ENCODE peak calls at places on chromosomes 6 and 20, in four cellular contexts. H, T, R and S are unnamed samples.

GRCh38 chr20:59825944-59826759 is 107.3 kb downstream of the SYCP2 start:
- DNase-seq in H (no peak), T (peak; percentile 59), R (no peak), S (no peak)

GRCh38 chr6:108723594-108723993 is 124.6 kb upstream of the ARMC2 start:
- DNase-seq in H (no peak), T (no peak), R (no peak), S (no peak)

GRCh38 chr6:1607236-1607556 is 2.5 kb upstream of the FOXC1 start:
- DNase-seq in H (no peak), T (no peak), R (no peak), S (no peak)

GRCh38 chr6:138999949-139000725 is 12.1 kb upstream of the REPS1 start:
- DNase-seq in H (no peak), T (no peak), R (no peak), S (no peak)

GRCh38 chr6:156910011-156910334 is 132.8 kb downstream of the ARID1B start:
- DNase-seq in H (no peak), T (no peak), R (no peak), S (no peak)

GRCh38 chr6:36998723-36999466 is 6.6 kb upstream of the FGD2 start:
- DNase-seq in H (no peak), T (peak; percentile 37), R (no peak), S (no peak)

GRCh38 chr20:21653628-21654027 is 51.8 kb upstream of the PAX1 start:
- DNase-seq in H (no peak), T (no peak), R (no peak), S (no peak)

GRCh38 chr6:14130431-14131075 is 13.0 kb downstream of the CD83 start:
- DNase-seq in H (no peak), T (no peak), R (no peak), S (no peak)

GRCh38 chr20:2697768-2698167 is 5.2 kb downstream of the EBF4 start:
- DNase-seq in H (no peak), T (peak; percentile 53), R (no peak), S (no peak)

GRCh38 chr20:21490105-21490504 is 23.8 kb downstream of the NKX2-2 start:
- DNase-seq in H (no peak), T (no peak), R (no peak), S (no peak)

GRCh38 chr6:11900662-11901598 is 111.2 kb upstream of the HIVEP1 start:
- DNase-seq in H (no peak), T (no peak), R (no peak), S (no peak)

GRCh38 chr6:118812972-118813371 is 81.0 kb upstream of the ASF1A start:
- DNase-seq in H (no peak), T (no peak), R (no peak), S (no peak)

GRCh38 chr6:116371384-116372209 is 850 bp downstream of the DSE start:
- DNase-seq in H (peak; percentile 15), T (peak; percentile 88), R (peak; percentile 81), S (peak; percentile 71)

GRCh38 chr6:71091167-71091566 is 134.3 kb upstream of the B3GAT2 start:
- DNase-seq in H (no peak), T (no peak), R (no peak), S (no peak)

GRCh38 chr6:143336446-143337152 is 113.9 kb downstream of the ADAT2 start:
- DNase-seq in H (no peak), T (no peak), R (no peak), S (no peak)

GRCh38 chr6:16168858-16169257 is 40.0 kb downstream of the MYLIP start:
- DNase-seq in H (no peak), T (no peak), R (no peak), S (no peak)

GRCh38 chr20:57475388-57476072 is 49.4 kb downstream of the CTCFL start:
- DNase-seq in H (no peak), T (no peak), R (no peak), S (no peak)

GRCh38 chr6:134990262-134990661 is 40.4 kb upstream of the ALDH8A1 start:
- DNase-seq in H (no peak), T (no peak), R (no peak), S (no peak)

GRCh38 chr6:110125361-110125760 is 54.1 kb downstream of the WASF1 start:
- DNase-seq in H (no peak), T (no peak), R (no peak), S (no peak)

GRCh38 chr20:3935956-3936340 is 46.8 kb downstream of the PANK2 start:
- DNase-seq in H (no peak), T (no peak), R (no peak), S (no peak)

GRCh38 chr6:31116661-31117385 is 2.2 kb downstream of the PSORS1C1 start:
- DNase-seq in H (no peak), T (peak; percentile 69), R (no peak), S (no peak)

GRCh38 chr6:27720607-27721580 is 191.3 kb downstream of the OR2B2 start:
- DNase-seq in H (no peak), T (no peak), R (no peak), S (peak; percentile 19)

GRCh38 chr6:89927788-89928565 is 33.7 kb downstream of the GJA10 start:
- DNase-seq in H (no peak), T (no peak), R (no peak), S (no peak)

GRCh38 chr6:137489410-137490371 is 4.5 kb downstream of the OLIG3 start:
- DNase-seq in H (no peak), T (no peak), R (no peak), S (no peak)

GRCh38 chr6:32192608-32193039 is at the start of gene GPSM3:
- DNase-seq in H (no peak), T (peak; percentile 95), R (peak; percentile 77), S (no peak)

GRCh38 chr20:45506927-45507820 is 8.2 kb downstream of the SPINT3 start:
- DNase-seq in H (no peak), T (no peak), R (no peak), S (no peak)

DNA sequence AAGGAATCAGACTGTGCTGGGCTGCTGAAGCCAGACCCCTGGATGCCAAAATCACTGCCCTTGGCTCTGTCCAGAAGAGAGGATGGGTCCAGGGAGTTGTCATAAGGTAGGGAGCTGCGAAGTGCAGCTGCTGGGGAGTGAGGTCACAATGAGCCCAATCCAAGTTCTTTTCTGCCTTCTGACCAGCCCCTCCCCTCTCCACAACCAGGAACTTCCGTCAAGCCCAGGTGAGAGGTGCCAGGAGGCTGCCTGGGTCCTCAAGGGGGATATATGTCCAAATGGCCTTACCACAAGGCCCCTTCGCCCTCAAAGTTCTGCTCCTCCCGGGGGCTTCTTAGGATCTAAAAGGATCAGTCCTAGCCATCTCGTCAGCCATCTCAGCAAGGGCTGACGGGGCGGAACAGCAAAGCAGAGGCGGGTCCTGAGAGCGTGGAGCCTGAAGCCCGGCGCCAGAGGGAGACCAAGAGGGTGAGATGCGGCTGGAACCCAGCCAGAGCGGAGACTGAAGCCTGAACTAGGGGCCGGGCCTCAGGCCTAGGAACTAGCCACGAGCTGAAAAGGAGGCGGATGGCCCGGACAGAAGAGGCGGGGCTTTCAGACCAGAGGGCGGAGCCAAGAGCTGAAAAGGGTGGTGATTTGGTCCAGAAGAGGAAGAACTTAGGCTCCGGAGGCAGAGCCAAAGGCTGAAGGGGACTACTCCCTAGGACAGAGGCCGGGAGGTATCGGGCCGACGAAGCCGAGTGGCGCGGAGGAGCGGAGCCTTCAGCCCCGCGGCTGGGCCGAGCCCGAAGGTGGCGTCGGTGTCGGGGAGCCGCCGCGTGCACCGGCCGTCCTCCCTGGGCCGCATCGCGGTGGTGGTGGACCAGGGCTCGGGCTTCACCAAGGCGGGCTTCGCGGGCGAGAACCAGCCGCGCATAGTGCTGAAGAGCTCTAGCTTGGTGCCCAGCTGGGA is at the start of gene ACTL10:
- DNase-seq in H (peak; percentile 80), T (peak; percentile 97), R (peak; percentile 99), S (no peak)
- TF ChIP-seq POLR2A in H (peak; percentile 58), T (no peak), R (peak; percentile 97), S (no peak)

GRCh38 chr6:17394192-17394611 is 807 bp downstream of the CAP2 start:
- DNase-seq in H (no peak), T (no peak), R (peak; percentile 37), S (peak; percentile 76)
- TF ChIP-seq POLR2A in H (no peak), T (no peak), R (no peak), S (peak; percentile 18)

DNA sequence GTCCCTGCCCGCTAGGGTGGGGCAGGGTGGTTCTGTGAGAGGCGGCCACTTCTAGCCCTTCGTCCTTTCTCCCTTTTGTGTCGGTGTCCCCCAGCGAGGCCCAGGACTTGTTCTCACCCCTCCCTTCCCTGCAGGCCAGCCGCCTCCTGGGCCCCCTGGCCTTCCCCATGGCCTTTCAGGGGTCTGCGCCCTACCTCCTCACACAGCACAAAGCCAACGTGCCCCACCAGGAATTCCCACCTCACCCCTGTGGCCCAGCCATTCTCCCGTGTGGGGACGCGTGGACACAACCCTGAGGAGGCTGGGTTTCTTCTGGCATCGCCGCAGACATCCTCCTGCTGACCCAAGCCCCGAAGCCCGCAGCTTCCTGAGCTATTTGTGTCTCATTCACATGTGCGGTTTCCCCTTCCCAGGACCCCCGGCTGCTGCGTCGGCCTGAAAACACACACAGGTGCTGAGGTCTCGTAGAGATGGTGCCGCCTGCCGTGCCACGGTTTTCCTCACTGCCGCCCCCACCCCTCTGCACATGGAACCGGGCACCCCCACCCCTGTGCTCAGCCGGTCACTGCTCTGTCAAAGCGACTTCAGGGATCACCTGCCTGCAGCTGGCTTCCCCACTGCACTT is 375.8 kb downstream of the CDH4 start:
- DNase-seq in H (no peak), T (no peak), R (no peak), S (no peak)
- TF ChIP-seq POLR2A in H (no peak), T (no peak), R (no peak), S (no peak)

GRCh38 chr6:57303931-57304681 is 13.3 kb upstream of the PRIM2 start:
- DNase-seq in H (no peak), T (no peak), R (no peak), S (no peak)

GRCh38 chr6:57306273-57306672 is 11.2 kb upstream of the PRIM2 start:
- DNase-seq in H (no peak), T (no peak), R (no peak), S (no peak)

GRCh38 chr6:57302477-57302876 is 15.0 kb upstream of the PRIM2 start:
- DNase-seq in H (no peak), T (no peak), R (no peak), S (no peak)

GRCh38 chr6:57305754-57306153 is 11.7 kb upstream of the PRIM2 start:
- DNase-seq in H (no peak), T (no peak), R (no peak), S (no peak)

GRCh38 chr6:57305112-57305511 is 12.3 kb upstream of the PRIM2 start:
- DNase-seq in H (no peak), T (no peak), R (no peak), S (no peak)
- TF ChIP-seq POLR2A in H (no peak), T (no peak), R (no peak), S (no peak)

DNA sequence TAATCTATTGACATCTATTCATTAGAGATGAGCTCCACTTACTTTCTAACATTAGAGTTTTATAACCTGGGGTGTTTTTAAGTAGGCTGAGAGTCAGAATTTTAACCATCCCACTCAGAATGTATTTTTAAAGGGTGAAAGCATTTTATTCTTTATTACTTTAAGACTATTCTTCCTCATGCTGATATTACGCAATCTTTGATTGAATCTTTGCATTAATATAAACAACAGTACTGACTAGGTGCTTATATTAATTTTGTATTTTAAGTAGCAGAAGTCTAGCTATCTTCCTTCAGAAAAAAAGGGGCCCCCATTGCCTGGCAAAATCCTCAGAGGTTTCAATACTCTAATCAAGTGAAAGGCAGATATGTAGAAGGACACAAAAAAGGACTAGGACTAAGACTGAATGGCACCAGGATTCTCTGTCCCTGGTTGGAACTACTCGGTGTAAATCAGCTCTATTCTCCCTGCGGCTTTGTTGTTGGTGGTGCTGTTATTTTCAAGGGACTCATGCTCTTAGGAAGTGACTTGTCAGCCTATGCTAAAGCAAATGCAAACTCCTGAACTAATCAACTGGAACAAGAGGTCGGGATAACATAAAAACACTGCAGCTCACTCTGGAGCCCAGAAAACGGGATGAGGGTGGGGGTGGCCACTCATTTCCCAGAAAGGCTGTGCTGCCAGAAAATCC is 1324.4 kb downstream of the GRIK2 start:
- DNase-seq in H (no peak), T (no peak), R (no peak), S (no peak)
- TF ChIP-seq POLR2A in H (no peak), T (no peak), R (no peak), S (no peak)